ENCODE peak calls at places on chromosomes 5 and 9, in nine cellular contexts. A, P, C, B, W, S, Z, I and K are unnamed samples.

GRCh38 chr5:147568710-147569109 is 58.8 kb upstream of the DPYSL3 start:
- DNase-seq in W (no peak), A (no peak), S (no peak), P (peak), I (no peak), Z (no peak), C (no peak), B (no peak), K (no peak)

GRCh38 chr5:119269061-119269579 is 86.7 kb upstream of the TNFAIP8 start:
- DNase-seq in C (peak), B (peak), Z (peak), W (peak), A (no peak), I (peak), S (peak), P (peak), K (peak)

GRCh38 chr9:129888085-129888808 is 53.0 kb downstream of the USP20 start:
- DNase-seq in W (peak), P (no peak), B (peak), C (no peak), I (no peak), S (no peak), A (no peak), Z (peak), K (no peak)

GRCh38 chr5:11172484-11172883 is 411.4 kb upstream of the DAP start:
- DNase-seq in B (no peak), Z (no peak), P (no peak), A (no peak), C (no peak), W (no peak), S (no peak), I (no peak), K (no peak)

GRCh38 chr5:36874465-36874864 is 2.1 kb upstream of the NIPBL start:
- DNase-seq in W (no peak), C (no peak), I (peak), A (no peak), P (no peak), S (no peak), B (no peak), Z (no peak), K (no peak)

GRCh38 chr5:126384985-126385384 is 38.2 kb upstream of the GRAMD2B start:
- DNase-seq in Z (no peak), S (no peak), P (no peak), A (peak), W (no peak), I (no peak), B (no peak), C (no peak), K (peak)

GRCh38 chr9:91560301-91560700 is 136.7 kb upstream of the NFIL3 start:
- DNase-seq in Z (no peak), S (no peak), P (no peak), A (no peak), W (no peak), C (no peak), I (no peak), B (no peak), K (peak)

GRCh38 chr9:96436063-96436455 is 13.9 kb upstream of the HABP4 start:
- DNase-seq in S (no peak), P (no peak), A (no peak), W (no peak), Z (no peak), B (no peak), I (no peak), C (no peak), K (no peak)

GRCh38 chr5:1099931-1100651 is 11.8 kb downstream of the SLC12A7 start:
- DNase-seq in W (no peak), B (no peak), Z (no peak), P (no peak), A (no peak), S (no peak), C (no peak), I (no peak), K (no peak)

GRCh38 chr5:159416438-159416837 is 86.2 kb upstream of the IL12B start:
- DNase-seq in Z (no peak), S (no peak), A (no peak), P (no peak), B (no peak), W (no peak), C (no peak), I (no peak), K (no peak)

GRCh38 chr9:123724211-123724831 is 205.6 kb downstream of the DENND1A start:
- DNase-seq in S (no peak), P (no peak), A (peak), Z (no peak), B (peak), W (no peak), C (no peak), I (peak), K (peak)

GRCh38 chr9:89497978-89498844 is at the start of gene SEMA4D:
- DNase-seq in A (peak), B (peak), P (peak), C (peak), W (no peak), I (peak), Z (peak), S (peak), K (no peak)

GRCh38 chr5:1390333-1390732 is 45.4 kb upstream of the CLPTM1L start:
- DNase-seq in I (no peak), Z (no peak), C (no peak), A (no peak), S (no peak), B (no peak), P (no peak), W (no peak), K (no peak)

GRCh38 chr9:16442622-16443021 is 427.8 kb downstream of the BNC2 start:
- DNase-seq in I (no peak), A (no peak), P (peak), S (peak), C (peak), W (no peak), B (no peak), Z (no peak), K (peak)

GRCh38 chr5:66994790-66995189 is 201.8 kb downstream of the CD180 start:
- DNase-seq in S (no peak), I (no peak), Z (no peak), P (no peak), B (no peak), C (no peak), W (no peak), A (no peak), K (no peak)

GRCh38 chr5:50751064-50751657 is 84.7 kb downstream of the PARP8 start:
- DNase-seq in A (peak), B (peak), S (no peak), Z (peak), W (no peak), C (no peak), P (no peak), I (peak), K (peak)

GRCh38 chr5:1244976-1245375 is 19.8 kb downstream of the SLC6A18 start:
- DNase-seq in Z (no peak), S (no peak), P (no peak), I (peak), C (no peak), B (no peak), W (no peak), A (no peak), K (no peak)

GRCh38 chr5:132226516-132227234 is 978 bp downstream of the P4HA2 start:
- DNase-seq in C (peak), S (no peak), A (no peak), W (no peak), I (no peak), P (peak), B (no peak), Z (peak), K (no peak)

GRCh38 chr5:132229236-132229635 is 1.6 kb upstream of the P4HA2 start:
- DNase-seq in I (no peak), P (no peak), S (peak), A (no peak), W (no peak), C (peak), Z (peak), B (no peak), K (no peak)

GRCh38 chr5:132227485-132228240 is at the start of gene P4HA2:
- DNase-seq in C (peak), B (peak), W (peak), A (peak), I (peak), S (peak), Z (peak), P (peak), K (peak)

GRCh38 chr5:132227235-132227484 is 493 bp downstream of the P4HA2 start:
- DNase-seq in P (no peak), S (no peak), B (no peak), I (no peak), A (no peak), W (no peak), Z (no peak), C (no peak), K (no peak)

DNA sequence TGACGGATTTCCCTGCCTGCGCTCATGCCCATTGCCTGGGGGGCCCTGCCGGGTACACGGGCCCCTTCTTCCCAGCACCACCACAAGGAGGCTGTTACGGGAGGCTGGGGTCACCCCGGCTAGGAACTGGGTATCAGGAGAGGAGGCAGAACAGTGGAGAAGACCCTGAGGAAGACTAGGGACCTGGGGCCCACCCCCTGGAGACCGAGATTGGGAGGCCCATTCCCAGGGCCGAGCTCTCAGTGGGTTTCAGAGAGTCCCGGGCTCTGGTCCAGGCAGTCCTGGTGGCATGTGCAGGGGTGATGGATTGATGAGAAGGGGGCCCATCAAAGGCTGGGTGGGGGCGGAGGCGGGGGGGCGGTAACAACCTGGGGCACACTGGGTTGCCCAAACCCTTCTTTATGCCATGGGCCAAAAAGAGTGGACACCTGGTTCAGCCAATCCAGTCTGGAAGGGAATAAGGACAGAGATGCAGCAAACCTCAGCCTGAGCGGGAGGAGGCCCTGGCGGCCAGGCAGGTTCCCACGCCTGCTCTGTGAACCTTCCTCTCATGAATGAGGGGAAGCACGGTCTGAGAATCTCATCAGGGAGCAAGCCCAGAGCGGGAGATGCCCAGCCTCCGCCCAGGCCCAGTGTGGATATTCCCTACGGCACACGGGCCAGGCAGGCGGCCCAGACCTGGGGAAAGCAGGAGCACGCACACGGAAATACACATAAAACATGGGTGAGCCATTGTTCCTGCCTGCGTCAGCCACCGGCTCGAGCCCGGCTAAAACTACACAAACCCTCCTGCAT is 785 bp upstream of the P4HA2 start:
- DNase-seq in C (peak), Z (peak), A (no peak), B (no peak), I (no peak), P (peak), S (peak), W (no peak), K (no peak)
- TF ChIP-seq CTCF in C (no peak), Z (no peak), A (no peak), B (no peak), I (peak), P (no peak), S (no peak), W (no peak), K (peak)

DNA sequence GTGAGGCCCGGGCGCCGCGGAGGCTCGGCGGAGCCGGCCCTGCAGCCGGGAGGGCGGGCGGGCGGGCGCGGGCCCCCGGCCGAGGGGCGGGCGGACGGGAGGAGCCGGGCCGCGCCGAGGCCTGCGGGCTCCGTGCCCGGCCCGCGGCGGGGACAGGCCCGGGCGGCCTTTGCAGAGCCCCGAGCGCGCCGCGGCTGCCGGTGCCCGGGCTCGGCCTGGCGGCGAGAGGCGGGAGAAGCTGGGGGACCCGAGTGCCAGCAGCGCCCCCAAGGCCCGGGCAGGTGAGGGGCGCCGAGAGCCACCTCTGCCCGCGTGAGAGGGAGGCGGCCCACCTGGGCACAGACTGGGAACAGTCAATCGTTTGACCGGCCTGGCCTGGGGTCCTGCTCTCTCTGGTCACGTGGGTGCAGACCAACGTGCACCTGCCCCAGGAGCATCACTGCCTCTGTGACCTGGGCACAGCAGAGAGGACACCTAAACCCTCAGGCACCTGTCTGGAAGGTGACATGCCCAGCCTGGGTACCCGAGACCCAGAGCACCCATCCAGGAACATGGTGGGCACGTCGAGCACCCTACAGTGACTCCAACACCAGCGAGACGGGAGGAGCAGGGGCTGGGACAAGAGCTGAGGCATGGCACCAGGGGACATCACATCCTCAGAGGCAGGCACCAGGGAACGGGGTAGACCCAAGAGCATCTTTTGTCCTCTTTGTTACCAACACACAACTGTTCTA is 554 bp downstream of the MVB12B start:
- DNase-seq in C (no peak), A (no peak), P (peak), Z (no peak), I (peak), S (peak), B (no peak), W (peak), K (no peak)
- TF ChIP-seq CTCF in C (no peak), A (no peak), P (no peak), Z (no peak), I (no peak), S (peak), B (no peak), W (no peak), K (peak)

GRCh38 chr5:6236858-6237481 is 141.4 kb downstream of the MED10 start:
- DNase-seq in W (no peak), I (no peak), S (no peak), Z (no peak), P (no peak), C (no peak), A (no peak), B (peak), K (no peak)

GRCh38 chr5:6236170-6236793 is 142.1 kb downstream of the MED10 start:
- DNase-seq in W (no peak), C (no peak), P (no peak), A (no peak), B (no peak), Z (no peak), I (no peak), S (no peak), K (no peak)

GRCh38 chr5:6235726-6236125 is 142.6 kb downstream of the MED10 start:
- DNase-seq in S (no peak), Z (no peak), A (no peak), B (no peak), P (no peak), W (no peak), I (no peak), C (no peak), K (no peak)
- TF ChIP-seq CTCF in S (no peak), Z (no peak), A (no peak), B (no peak), P (no peak), W (no peak), I (no peak), C (no peak), K (no peak)

DNA sequence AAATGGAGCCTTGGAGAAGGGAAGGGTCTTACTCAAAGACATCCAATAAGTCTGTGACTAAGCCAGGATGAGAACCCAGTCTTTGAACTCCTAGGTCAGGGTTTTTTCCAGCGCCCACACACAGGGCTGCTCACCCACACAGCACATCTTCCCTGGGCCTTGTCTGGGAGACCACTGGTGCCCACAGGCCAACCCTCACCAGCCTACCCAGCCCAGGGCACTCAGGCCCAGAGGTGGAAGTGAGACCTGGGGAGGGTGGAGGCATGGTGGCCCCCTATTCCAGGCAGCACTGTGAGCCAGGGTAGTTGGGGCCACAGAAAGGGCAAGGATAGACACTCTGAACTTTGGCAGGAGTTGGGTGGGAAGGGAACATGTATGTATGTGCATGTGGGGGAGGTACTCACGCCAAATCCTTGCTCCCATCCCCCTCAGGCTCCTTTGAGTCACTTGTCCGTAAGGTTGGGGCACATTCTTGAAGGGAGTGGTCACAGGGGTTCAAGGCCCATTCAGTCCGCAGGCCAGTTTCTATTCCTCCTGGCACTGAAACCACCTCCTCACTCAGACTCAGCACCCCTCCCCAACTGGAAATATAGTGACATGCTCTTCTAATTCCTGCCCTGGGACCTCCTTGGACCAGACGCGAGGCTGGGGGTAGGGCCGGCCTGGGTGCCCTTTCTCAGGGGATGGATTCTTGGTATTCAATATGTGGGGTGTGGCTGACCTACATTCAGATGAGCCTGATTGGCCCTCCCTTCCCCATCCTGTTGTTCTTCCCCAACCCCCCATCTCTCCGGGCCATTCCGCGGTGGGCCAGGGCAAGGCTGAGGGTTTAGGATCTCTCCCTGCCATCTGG is 2.9 kb upstream of the SLC4A9 start:
- DNase-seq in I (no peak), A (no peak), C (no peak), W (no peak), S (no peak), Z (no peak), P (no peak), B (peak), K (no peak)
- TF ChIP-seq CTCF in I (no peak), A (no peak), C (no peak), W (no peak), S (no peak), Z (no peak), P (no peak), B (no peak), K (no peak)

DNA sequence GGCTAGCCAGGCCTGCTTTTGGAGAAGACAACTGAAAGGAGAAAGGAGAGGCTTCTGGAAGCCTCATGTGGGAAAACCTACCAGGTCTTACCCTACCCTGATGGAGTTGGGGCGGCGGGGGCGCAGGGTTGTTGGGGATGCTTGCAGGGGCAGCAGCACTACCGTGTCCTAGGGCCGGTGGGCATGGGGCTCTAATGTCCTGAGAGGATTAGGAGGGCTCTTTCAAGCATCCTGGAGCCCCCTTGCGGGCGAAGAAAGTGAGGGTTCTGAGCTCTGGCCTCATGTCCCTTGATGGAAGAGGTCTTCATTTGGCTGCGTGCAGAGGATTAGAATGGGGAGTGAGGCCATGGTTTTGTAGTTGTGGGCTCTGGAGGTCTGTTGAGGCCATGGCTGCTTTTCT is 86.9 kb upstream of the PITX1 start:
- DNase-seq in I (no peak), P (peak), B (no peak), Z (no peak), W (no peak), S (no peak), C (no peak), A (no peak), K (no peak)
- TF ChIP-seq CTCF in I (no peak), P (peak), B (no peak), Z (no peak), W (no peak), S (no peak), C (no peak), A (no peak), K (no peak)